ENCODE peak calls at places on chromosomes 12 and 14, in eight cellular contexts. One of them, this sample, is unnamed. For H3K9me3, the result is how much of the 10 kb centered on the place peaks cover.

GRCh38 chr14:65846469-65846868 is 433.9 kb downstream of the FUT8 start:
- DNase-seq in HCT116: no peak
- DNase-seq in H1: no peak
- DNase-seq in Peyer's patch: no peak
- DNase-seq in left ventricle myocardium inferior: no peak
- DNase-seq in heart right ventricle: no peak
- DNase-seq in lung: no peak
- DNase-seq in IMR-90: no peak
- DNase-seq in this sample: no peak

GRCh38 chr14:50396636-50397460 is at the start of gene CDKL1:
- DNase-seq in HCT116: no peak
- DNase-seq in H1: no peak
- DNase-seq in Peyer's patch: peak
- DNase-seq in left ventricle myocardium inferior: peak
- DNase-seq in heart right ventricle: peak
- DNase-seq in lung: peak
- DNase-seq in IMR-90: peak
- DNase-seq in this sample: no peak

GRCh38 chr14:101412741-101413140 is 148.6 kb upstream of the DIO3 start:
- DNase-seq in HCT116: peak
- DNase-seq in H1: no peak
- DNase-seq in Peyer's patch: no peak
- DNase-seq in left ventricle myocardium inferior: no peak
- DNase-seq in heart right ventricle: no peak
- DNase-seq in lung: no peak
- DNase-seq in IMR-90: no peak
- DNase-seq in this sample: no peak

GRCh38 chr14:22535916-22536315 is 53.1 kb downstream of the DAD1 start:
- DNase-seq in HCT116: no peak
- DNase-seq in H1: no peak
- DNase-seq in Peyer's patch: no peak
- DNase-seq in left ventricle myocardium inferior: no peak
- DNase-seq in heart right ventricle: no peak
- DNase-seq in lung: no peak
- DNase-seq in IMR-90: no peak
- DNase-seq in this sample: no peak

GRCh38 chr14:92619671-92620437 is 106.3 kb downstream of the RIN3 start:
- DNase-seq in HCT116: no peak
- DNase-seq in H1: no peak
- DNase-seq in Peyer's patch: no peak
- DNase-seq in left ventricle myocardium inferior: no peak
- DNase-seq in heart right ventricle: no peak
- DNase-seq in lung: no peak
- DNase-seq in IMR-90: peak
- DNase-seq in this sample: no peak

GRCh38 chr14:80587096-80587724 is 354.3 kb downstream of the CEP128 start:
- DNase-seq in HCT116: peak
- DNase-seq in H1: no peak
- DNase-seq in Peyer's patch: no peak
- DNase-seq in left ventricle myocardium inferior: no peak
- DNase-seq in heart right ventricle: no peak
- DNase-seq in lung: no peak
- DNase-seq in IMR-90: peak
- DNase-seq in this sample: peak

GRCh38 chr14:103141117-103141796 is 18.0 kb downstream of the TNFAIP2 start:
- DNase-seq in HCT116: peak
- DNase-seq in H1: peak
- DNase-seq in Peyer's patch: peak
- DNase-seq in left ventricle myocardium inferior: no peak
- DNase-seq in heart right ventricle: no peak
- DNase-seq in lung: peak
- DNase-seq in IMR-90: peak
- DNase-seq in this sample: peak

GRCh38 chr12:99271071-99271470 is 376.5 kb upstream of the GARIN6 start:
- DNase-seq in HCT116: no peak
- DNase-seq in H1: no peak
- DNase-seq in Peyer's patch: no peak
- DNase-seq in left ventricle myocardium inferior: no peak
- DNase-seq in heart right ventricle: no peak
- DNase-seq in lung: no peak
- DNase-seq in IMR-90: no peak
- DNase-seq in this sample: no peak

GRCh38 chr12:76571256-76571655 is 11.7 kb upstream of the OSBPL8 start:
- DNase-seq in HCT116: no peak
- DNase-seq in H1: no peak
- DNase-seq in Peyer's patch: no peak
- DNase-seq in left ventricle myocardium inferior: no peak
- DNase-seq in heart right ventricle: no peak
- DNase-seq in lung: no peak
- DNase-seq in IMR-90: peak
- DNase-seq in this sample: no peak

GRCh38 chr14:26174395-26174794 is 423.4 kb downstream of the NOVA1 start:
- DNase-seq in HCT116: no peak
- DNase-seq in H1: no peak
- DNase-seq in Peyer's patch: no peak
- DNase-seq in left ventricle myocardium inferior: no peak
- DNase-seq in heart right ventricle: no peak
- DNase-seq in lung: no peak
- DNase-seq in IMR-90: no peak
- DNase-seq in this sample: no peak

GRCh38 chr12:47343684-47344567 is 264.2 kb upstream of the AMIGO2 start:
- DNase-seq in HCT116: no peak
- DNase-seq in H1: no peak
- DNase-seq in Peyer's patch: no peak
- DNase-seq in left ventricle myocardium inferior: no peak
- DNase-seq in heart right ventricle: no peak
- DNase-seq in lung: no peak
- DNase-seq in IMR-90: peak
- DNase-seq in this sample: no peak

GRCh38 chr12:12837025-12837872 is 24.1 kb downstream of the DDX47 start:
- DNase-seq in HCT116: peak
- DNase-seq in H1: no peak
- DNase-seq in Peyer's patch: no peak
- DNase-seq in left ventricle myocardium inferior: no peak
- DNase-seq in heart right ventricle: peak
- DNase-seq in lung: no peak
- DNase-seq in IMR-90: peak
- DNase-seq in this sample: peak
- H3K27ac ChIP-seq in HCT116: peak
- H3K27ac ChIP-seq in H1: no peak
- H3K27ac ChIP-seq in Peyer's patch: no peak
- H3K27ac ChIP-seq in left ventricle myocardium inferior: no peak
- H3K27ac ChIP-seq in heart right ventricle: no peak
- H3K27ac ChIP-seq in lung: peak
- H3K27ac ChIP-seq in IMR-90: peak
- H3K27ac ChIP-seq in this sample: no peak

DNA sequence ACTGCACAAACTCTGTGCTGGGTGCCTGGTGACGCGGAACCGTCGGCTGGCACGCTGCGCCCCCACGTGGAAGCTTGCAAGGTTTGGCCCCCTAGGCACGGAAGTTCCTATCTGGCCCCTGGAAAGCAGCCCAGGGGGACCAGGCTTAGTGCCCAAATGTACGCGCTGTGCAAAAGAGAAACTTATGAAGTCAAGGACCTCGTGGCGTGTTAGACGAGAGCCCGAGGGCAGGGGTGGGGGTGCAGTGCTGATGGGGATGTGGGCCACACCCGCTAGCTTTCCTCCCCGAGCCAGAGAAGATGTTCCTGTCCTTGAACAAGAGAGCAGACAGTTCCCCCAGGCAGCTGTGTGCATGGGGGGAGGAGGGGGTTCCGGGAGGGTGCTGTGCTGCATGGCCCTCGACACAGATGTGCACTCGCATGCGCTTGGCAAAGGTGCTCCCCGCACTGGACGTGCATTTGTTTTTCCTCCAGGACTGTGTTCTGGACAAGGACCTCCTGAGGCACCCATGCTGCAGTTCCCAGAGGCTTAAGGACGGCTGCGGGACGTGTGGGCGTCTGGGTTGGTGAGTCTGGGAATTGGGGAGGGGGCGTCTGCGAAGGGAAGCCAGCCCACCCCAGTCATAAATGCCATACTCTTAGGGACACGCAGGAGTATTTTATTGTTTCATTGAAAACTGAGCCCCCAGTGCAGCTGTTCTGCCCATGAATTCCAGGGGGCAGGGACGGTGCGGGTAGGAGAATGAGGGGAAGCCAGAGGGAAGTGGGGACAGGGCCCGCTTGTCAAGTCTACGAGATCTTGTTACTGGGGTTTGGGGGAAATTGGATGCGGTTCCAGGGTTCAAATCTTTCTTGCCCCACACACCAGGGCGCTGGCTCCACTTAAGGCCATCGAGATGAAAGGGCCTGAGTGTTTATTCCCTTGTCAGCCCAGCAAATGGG is 80.0 kb downstream of the NTF3 start:
- DNase-seq in HCT116: peak
- DNase-seq in H1: no peak
- DNase-seq in Peyer's patch: no peak
- DNase-seq in left ventricle myocardium inferior: peak
- DNase-seq in heart right ventricle: no peak
- DNase-seq in lung: no peak
- DNase-seq in IMR-90: peak
- DNase-seq in this sample: peak
- TF ChIP-seq CTCF in HCT116: peak
- TF ChIP-seq CTCF in H1: peak
- TF ChIP-seq CTCF in Peyer's patch: peak
- TF ChIP-seq CTCF in left ventricle myocardium inferior: peak
- TF ChIP-seq CTCF in heart right ventricle: peak
- TF ChIP-seq CTCF in lung: no peak
- TF ChIP-seq CTCF in IMR-90: peak
- TF ChIP-seq CTCF in this sample: peak

GRCh38 chr14:29687071-29687765 is 240.4 kb downstream of the PRKD1 start:
- DNase-seq in HCT116: no peak
- DNase-seq in H1: no peak
- DNase-seq in Peyer's patch: no peak
- DNase-seq in left ventricle myocardium inferior: no peak
- DNase-seq in heart right ventricle: no peak
- DNase-seq in lung: no peak
- DNase-seq in IMR-90: peak
- DNase-seq in this sample: no peak

GRCh38 chr14:29682789-29683188 is 244.9 kb downstream of the PRKD1 start:
- DNase-seq in HCT116: no peak
- DNase-seq in H1: no peak
- DNase-seq in Peyer's patch: no peak
- DNase-seq in left ventricle myocardium inferior: no peak
- DNase-seq in heart right ventricle: no peak
- DNase-seq in lung: no peak
- DNase-seq in IMR-90: no peak
- DNase-seq in this sample: no peak

DNA sequence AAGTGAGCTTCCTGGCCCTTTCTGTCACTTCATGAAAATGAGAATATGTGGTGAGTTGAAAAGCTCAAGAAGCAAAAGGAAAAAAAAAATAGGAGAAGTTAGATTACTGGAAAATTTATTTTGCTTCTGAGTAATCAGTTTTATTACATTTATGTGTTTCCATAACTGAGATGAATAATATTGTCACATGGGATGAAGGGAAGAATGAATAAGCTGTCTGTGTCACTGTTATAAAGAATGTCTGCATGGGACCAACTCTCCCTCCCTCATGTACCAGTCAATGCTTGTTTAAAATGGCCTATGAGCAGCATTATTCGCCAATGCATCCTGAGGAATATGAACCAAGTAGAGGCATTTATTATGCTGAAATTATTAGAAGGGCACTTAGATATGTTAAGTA is 246.3 kb downstream of the PRKD1 start:
- DNase-seq in HCT116: no peak
- DNase-seq in H1: no peak
- DNase-seq in Peyer's patch: no peak
- DNase-seq in left ventricle myocardium inferior: no peak
- DNase-seq in heart right ventricle: no peak
- DNase-seq in lung: no peak
- DNase-seq in IMR-90: peak
- DNase-seq in this sample: no peak
- H3K9me3 ChIP-seq in HCT116: under half
- H3K9me3 ChIP-seq in H1: under half
- H3K9me3 ChIP-seq in Peyer's patch: under half
- H3K9me3 ChIP-seq in left ventricle myocardium inferior: under half
- H3K9me3 ChIP-seq in heart right ventricle: under half
- H3K9me3 ChIP-seq in lung: under half
- H3K9me3 ChIP-seq in IMR-90: under half
- H3K9me3 ChIP-seq in this sample: under half

GRCh38 chr12:54377797-54378515 is 6.6 kb downstream of the ZNF385A start:
- DNase-seq in HCT116: no peak
- DNase-seq in H1: no peak
- DNase-seq in Peyer's patch: no peak
- DNase-seq in left ventricle myocardium inferior: no peak
- DNase-seq in heart right ventricle: no peak
- DNase-seq in lung: no peak
- DNase-seq in IMR-90: no peak
- DNase-seq in this sample: no peak
- H3K27ac ChIP-seq in HCT116: no peak
- H3K27ac ChIP-seq in H1: no peak
- H3K27ac ChIP-seq in Peyer's patch: no peak
- H3K27ac ChIP-seq in left ventricle myocardium inferior: peak
- H3K27ac ChIP-seq in heart right ventricle: no peak
- H3K27ac ChIP-seq in lung: no peak
- H3K27ac ChIP-seq in IMR-90: no peak
- H3K27ac ChIP-seq in this sample: no peak

DNA sequence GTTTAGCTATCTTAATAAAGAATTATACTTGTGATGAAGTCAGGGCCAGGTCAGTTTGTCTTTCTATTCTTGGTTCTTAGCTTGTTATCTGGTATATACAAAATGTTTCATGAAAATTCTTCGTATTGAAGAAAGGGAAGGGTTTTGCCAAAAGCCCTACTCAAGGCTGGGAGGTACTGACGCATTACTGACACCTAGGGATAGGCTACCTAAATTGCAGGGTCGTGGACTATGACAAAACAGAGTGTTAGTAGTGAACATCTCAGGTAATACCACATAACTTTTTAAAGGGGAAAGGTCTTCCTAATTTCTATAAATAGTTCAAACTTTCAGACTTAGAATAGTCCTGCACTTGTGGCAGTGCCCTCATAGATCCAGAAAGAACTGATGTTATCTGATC is 246.3 kb downstream of the RGS6 start:
- DNase-seq in HCT116: no peak
- DNase-seq in H1: no peak
- DNase-seq in Peyer's patch: no peak
- DNase-seq in left ventricle myocardium inferior: no peak
- DNase-seq in heart right ventricle: no peak
- DNase-seq in lung: no peak
- DNase-seq in IMR-90: no peak
- DNase-seq in this sample: no peak
- TF ChIP-seq CTCF in HCT116: peak
- TF ChIP-seq CTCF in H1: peak
- TF ChIP-seq CTCF in Peyer's patch: no peak
- TF ChIP-seq CTCF in left ventricle myocardium inferior: no peak
- TF ChIP-seq CTCF in heart right ventricle: no peak
- TF ChIP-seq CTCF in lung: no peak
- TF ChIP-seq CTCF in IMR-90: no peak
- TF ChIP-seq CTCF in this sample: peak

This sample was measured in OCI-LY7.